ENCODE peak calls at places on chromosome 11, in seven cellular contexts. C is NCI-H2081, P is left lobe of liver, L is GM12865, E is BJ, F is AG10803, R is fibroblast of the aortic adventitia. M is an unnamed sample.

GRCh38 chr11:111912535-111912934 is at the start of gene HSPB2:
- DNase-seq in F (no peak), R (no peak), L (no peak), P (no peak), E (no peak), C (no peak), M (no peak)

GRCh38 chr11:109794501-109794900 is 298.7 kb upstream of the ZC3H12C start:
- DNase-seq in E (no peak), P (no peak), L (no peak), R (no peak), F (no peak), C (no peak), M (no peak)

GRCh38 chr11:62792193-62792575 is 378 bp upstream of the TMEM223 start:
- DNase-seq in C (no peak), E (no peak), R (no peak), F (no peak), P (no peak), L (no peak), M (no peak)

GRCh38 chr11:2265396-2265795 is 5.0 kb downstream of the ASCL2 start:
- DNase-seq in F (no peak), P (no peak), E (no peak), R (no peak), L (peak), C (no peak), M (no peak)

GRCh38 chr11:3613998-3614741 is 27.6 kb downstream of the ART5 start:
- DNase-seq in F (no peak), E (no peak), P (no peak), R (no peak), L (no peak), C (no peak), M (no peak)

GRCh38 chr11:3627291-3627690 is 14.5 kb downstream of the ART5 start:
- DNase-seq in F (peak), P (no peak), C (no peak), E (peak), R (peak), L (no peak), M (peak)

GRCh38 chr11:35751664-35752061 is 89.1 kb downstream of the TRIM44 start:
- DNase-seq in F (no peak), R (no peak), L (no peak), E (no peak), P (no peak), C (peak), M (no peak)

GRCh38 chr11:59550368-59550841 is 39.1 kb downstream of the OR4D9 start:
- DNase-seq in F (peak), C (peak), L (peak), R (peak), E (peak), P (peak), M (no peak)